ENCODE peak calls at places on chromosome X, in six cellular contexts. R is NCI-H2171, C is A549, X is NCI-H2029 treated with DMSO at 0.1 percent for 48 hours, W is EL, H is NCI-H1930. U is an unnamed sample.

GRCh38 chrX:31988975-31989374 is 917.1 kb upstream of the FTHL17 start:
- DNase-seq in X (no peak), H (no peak), C (no peak), W (no peak), R (no peak), U (no peak)

GRCh38 chrX:11458175-11458574 is 165.0 kb downstream of the AMELX start:
- DNase-seq in X (no peak), R (no peak), W (peak), C (no peak), H (no peak), U (no peak)

GRCh38 chrX:54427837-54428424 is 12.3 kb upstream of the TSR2 start:
- DNase-seq in C (no peak), X (no peak), R (no peak), W (no peak), H (no peak), U (no peak)

GRCh38 chrX:84956304-84956703 is 47.4 kb upstream of the APOOL start:
- DNase-seq in H (no peak), C (no peak), R (no peak), W (no peak), X (no peak), U (no peak)

GRCh38 chrX:86047174-86047991 is at the start of gene CHM:
- DNase-seq in W (peak), R (no peak), X (no peak), H (no peak), C (peak), U (peak)

GRCh38 chrX:141879616-141880015 is 24.1 kb upstream of the MAGEC1 start:
- DNase-seq in H (no peak), W (no peak), R (no peak), X (no peak), C (no peak), U (no peak)

GRCh38 chrX:154334496-154334895 is 38.9 kb downstream of the TKTL1 start:
- DNase-seq in X (no peak), H (no peak), W (no peak), R (no peak), C (no peak), U (no peak)

GRCh38 chrX:119981286-119982070 is 37.9 kb upstream of the NKAP start:
- DNase-seq in R (no peak), C (no peak), H (no peak), W (peak), X (peak), U (no peak)

GRCh38 chrX:109911046-109911445 is 91.9 kb upstream of the TMEM164 start:
- DNase-seq in H (no peak), X (no peak), C (peak), W (no peak), R (no peak), U (no peak)

GRCh38 chrX:118853596-118853995 is 30.0 kb downstream of the ZCCHC12 start:
- DNase-seq in H (no peak), C (no peak), W (no peak), R (no peak), X (no peak), U (no peak)

GRCh38 chrX:114075073-114075673 is 508.7 kb upstream of the HTR2C start:
- DNase-seq in X (no peak), W (no peak), H (no peak), C (no peak), R (no peak), U (no peak)

GRCh38 chrX:136319600-136319999 is 18.8 kb downstream of the ADGRG4 start:
- DNase-seq in X (no peak), H (no peak), C (no peak), W (no peak), R (no peak), U (no peak)

GRCh38 chrX:134158821-134159512 is 78.0 kb upstream of the CCDC160 start:
- DNase-seq in H (no peak), R (no peak), W (no peak), X (no peak), C (no peak), U (no peak)

GRCh38 chrX:39808471-39808917 is 289.3 kb downstream of the BCOR start:
- DNase-seq in R (no peak), X (no peak), C (no peak), H (no peak), W (peak), U (no peak)

GRCh38 chrX:78708171-78708570 is 39.3 kb upstream of the LPAR4 start:
- DNase-seq in W (peak), H (no peak), C (peak), R (no peak), X (no peak), U (no peak)

GRCh38 chrX:30751497-30751896 is 98.3 kb downstream of the GK start:
- DNase-seq in X (no peak), W (no peak), H (no peak), C (no peak), R (no peak), U (no peak)

GRCh38 chrX:46573331-46573895 is at the start of gene CHST7:
- DNase-seq in X (no peak), W (peak), C (peak), R (peak), H (peak), U (peak)

GRCh38 chrX:23317799-23318724 is 16.6 kb upstream of the PTCHD1 start:
- DNase-seq in W (peak), X (no peak), C (peak), H (no peak), R (no peak), U (no peak)

GRCh38 chrX:14027031-14027430 is 2.7 kb downstream of the GEMIN8 start:
- DNase-seq in X (no peak), R (no peak), H (no peak), W (no peak), C (no peak), U (no peak)

GRCh38 chrX:120768681-120769080 is 107.0 kb downstream of the CT47B1 start:
- DNase-seq in R (no peak), W (peak), X (no peak), C (no peak), H (no peak), U (no peak)

GRCh38 chrX:57417827-57418226 is 131.3 kb downstream of the FAAH2 start:
- DNase-seq in X (no peak), W (no peak), C (no peak), H (no peak), R (no peak), U (no peak)

GRCh38 chrX:155535866-155536265 is 76.9 kb downstream of the TMLHE start:
- DNase-seq in X (no peak), W (peak), R (no peak), H (no peak), C (no peak), U (no peak)